ENCODE peak calls at places on chromosomes 16 and 17, in six cellular contexts. U is stimulated activated CD8-positive, alpha-beta memory T cell treated with anti-CD3 and anti-CD28 coated beads, Interleukin-2, amount 100 ng/mL, for 1 hour; Q is naive B cell; W is stimulated activated naive CD8-positive, alpha-beta T cell treated with anti-CD3 and anti-CD28 coated beads, Interleukin-15, Interleukin-2, amounts not matched to agents 100 U/mL and 50 U/mL, for 24 hours; N is NCI-H748 treated with DMSO at 0.1 percent for 48 hours; B is EL. F is an unnamed sample.

GRCh38 chr17:82217120-82217529 is 4.5 kb upstream of the CCDC57 start:
- DNase-seq in U (no peak), Q (no peak), W (no peak), N (no peak), B (peak; percentile 75), F (no peak)

GRCh38 chr16:82715160-82715559 is 88.4 kb downstream of the CDH13 start:
- DNase-seq in U (no peak), Q (no peak), W (no peak), N (no peak), B (no peak), F (no peak)

GRCh38 chr16:12229759-12230594 is 253.4 kb downstream of the SNX29 start:
- DNase-seq in U (no peak), Q (no peak), W (no peak), N (peak; percentile 80), B (peak; percentile 46), F (no peak)

GRCh38 chr17:59829217-59830006 is 63.3 kb downstream of the TUBD1 start:
- DNase-seq in U (no peak), Q (peak; percentile 46), W (peak; percentile 44), N (peak; percentile 73), B (peak; percentile 99), F (peak; percentile 61)

GRCh38 chr16:10447289-10447688 is 61.4 kb downstream of the ATF7IP2 start:
- DNase-seq in U (no peak), Q (no peak), W (no peak), N (no peak), B (no peak), F (no peak)

GRCh38 chr17:61452301-61453290 is at the start of gene TBX4:
- DNase-seq in U (no peak), Q (no peak), W (no peak), N (no peak), B (peak; percentile 50), F (no peak)

GRCh38 chr17:13306310-13306962 is 288.6 kb upstream of the ELAC2 start:
- DNase-seq in U (no peak), Q (no peak), W (peak; percentile 12), N (peak; percentile 26), B (peak; percentile 84), F (no peak)

GRCh38 chr16:83578146-83578545 is 229.6 kb upstream of the HSBP1 start:
- DNase-seq in U (no peak), Q (no peak), W (no peak), N (no peak), B (no peak), F (no peak)

GRCh38 chr17:17557796-17558195 is 33.7 kb downstream of the PEMT start:
- DNase-seq in U (no peak), Q (no peak), W (no peak), N (no peak), B (no peak), F (no peak)

GRCh38 chr17:73158133-73158532 is 6.7 kb upstream of the SSTR2 start:
- DNase-seq in U (no peak), Q (no peak), W (no peak), N (no peak), B (no peak), F (no peak)

GRCh38 chr17:71764507-71764906 is 356.3 kb upstream of the SOX9 start:
- DNase-seq in U (no peak), Q (no peak), W (no peak), N (no peak), B (peak; percentile 7), F (no peak)

GRCh38 chr17:50636804-50637195 is 2.1 kb downstream of the ABCC3 start:
- DNase-seq in U (no peak), Q (no peak), W (no peak), N (no peak), B (no peak), F (no peak)

GRCh38 chr16:56947604-56947995 is 14.2 kb upstream of the CETP start:
- DNase-seq in U (no peak), Q (no peak), W (no peak), N (no peak), B (no peak), F (no peak)

GRCh38 chr16:11446566-11447119 is 101.4 kb downstream of the RMI2 start:
- DNase-seq in U (no peak), Q (no peak), W (no peak), N (no peak), B (no peak), F (no peak)

GRCh38 chr17:77474292-77474988 is 333.7 kb downstream of the SEC14L1 start:
- DNase-seq in U (no peak), Q (no peak), W (no peak), N (no peak), B (peak; percentile 45), F (no peak)

GRCh38 chr16:66620419-66620775 is 15.9 kb downstream of the CMTM3 start:
- DNase-seq in U (no peak), Q (no peak), W (no peak), N (no peak), B (no peak), F (no peak)

GRCh38 chr17:64515419-64515818 is 8.6 kb downstream of the CEP95 start:
- DNase-seq in U (no peak), Q (no peak), W (no peak), N (no peak), B (no peak), F (no peak)